ENCODE peak calls at places on chromosomes 2 and 18, in nine cellular contexts. Y, O, H, P, T, Z, E, W and D are unnamed samples. For H3K27me3, the result is how much of the 10 kb centered on the place peaks cover.

GRCh38 chr2:134142903-134143302 is 111.0 kb upstream of the MGAT5 start:
- DNase-seq in Y (no peak), O (no peak), H (no peak), P (no peak), T (no peak), Z (no peak), E (no peak), W (no peak), D (no peak)

GRCh38 chr2:42288811-42289210 is 72.2 kb downstream of the COX7A2L start:
- DNase-seq in Y (no peak), O (no peak), H (no peak), P (no peak), T (no peak), Z (no peak), E (no peak), W (no peak), D (no peak)

GRCh38 chr2:172722481-172722880 is 13.2 kb upstream of the RAPGEF4 start:
- DNase-seq in Y (no peak), O (no peak), H (no peak), P (no peak), T (no peak), Z (no peak), E (no peak), W (no peak), D (no peak)

GRCh38 chr2:62457555-62457954 is 48.4 kb downstream of the TMEM17 start:
- DNase-seq in Y (no peak), O (no peak), H (no peak), P (no peak), T (no peak), Z (no peak), E (no peak), W (no peak), D (no peak)

GRCh38 chr2:144364988-144365738 is 154.8 kb downstream of the ZEB2 start:
- DNase-seq in Y (no peak), O (no peak), H (no peak), P (no peak), T (no peak), Z (no peak), E (no peak), W (no peak), D (no peak)

GRCh38 chr2:69915050-69915945 is at the start of gene MXD1:
- DNase-seq in Y (no peak), O (no peak), H (no peak), P (no peak), T (no peak), Z (peak), E (no peak), W (peak), D (peak)

GRCh38 chr2:3040819-3041218 is 336.8 kb downstream of the EIPR1 start:
- DNase-seq in Y (no peak), O (no peak), H (no peak), P (no peak), T (no peak), Z (peak), E (no peak), W (no peak), D (no peak)

GRCh38 chr2:44776924-44777480 is 164.5 kb upstream of the SIX3 start:
- DNase-seq in Y (no peak), O (no peak), H (no peak), P (no peak), T (no peak), Z (no peak), E (no peak), W (no peak), D (no peak)

GRCh38 chr2:212815453-212815852 is 276.9 kb upstream of the ERBB4 start:
- DNase-seq in Y (no peak), O (no peak), H (no peak), P (no peak), T (no peak), Z (no peak), E (no peak), W (no peak), D (no peak)

GRCh38 chr18:49371786-49372185 is 88.7 kb downstream of the DYM start:
- DNase-seq in Y (no peak), O (no peak), H (no peak), P (no peak), T (no peak), Z (no peak), E (no peak), W (no peak), D (no peak)

DNA sequence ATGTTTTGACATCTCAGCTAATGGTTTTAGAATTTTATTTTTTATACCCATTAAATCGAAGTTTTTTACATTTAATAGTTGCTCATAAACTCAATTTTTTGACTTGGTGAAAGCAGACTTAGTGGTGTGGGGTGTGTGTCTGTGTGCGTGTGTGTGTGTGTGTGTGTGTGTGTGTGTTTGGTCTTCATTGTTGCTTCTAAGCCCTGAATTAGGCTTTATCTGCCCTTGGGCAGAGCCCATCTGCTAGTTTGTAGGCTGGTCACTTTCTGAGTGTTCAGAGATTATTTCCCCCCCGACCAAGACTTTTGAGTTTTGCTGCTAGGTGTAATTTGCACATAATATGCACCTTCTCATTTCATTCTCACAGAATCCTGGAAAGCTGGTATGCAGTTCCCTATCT is 14.3 kb downstream of the PAX3 start:
- DNase-seq in Y (no peak), O (no peak), H (no peak), P (no peak), T (no peak), Z (no peak), E (no peak), W (no peak), D (no peak)
- H3K27me3 ChIP-seq in Y (under half), O (half or more), H (under half), P (under half), T (half or more), Z (half or more), E (under half), W (half or more), D (under half)

GRCh38 chr2:104854507-104855173 is 725 bp downstream of the POU3F3 start:
- DNase-seq in Y (no peak), O (no peak), H (no peak), P (no peak), T (no peak), Z (no peak), E (no peak), W (no peak), D (peak)
- H3K27me3 ChIP-seq in Y (half or more), O (under half), H (under half), P (under half), T (half or more), Z (half or more), E (under half), W (half or more), D (half or more)

GRCh38 chr2:8678731-8679566 is 2.9 kb upstream of the ID2 start:
- DNase-seq in Y (peak), O (peak), H (peak), P (peak), T (peak), Z (peak), E (peak), W (peak), D (peak)

GRCh38 chr2:8676915-8677645 is 4.8 kb upstream of the ID2 start:
- DNase-seq in Y (no peak), O (no peak), H (no peak), P (no peak), T (no peak), Z (no peak), E (no peak), W (no peak), D (peak)

GRCh38 chr2:8679567-8679826 is 2.4 kb upstream of the ID2 start:
- DNase-seq in Y (no peak), O (no peak), H (no peak), P (no peak), T (no peak), Z (no peak), E (no peak), W (no peak), D (no peak)

GRCh38 chr2:8676191-8676914 is 5.5 kb upstream of the ID2 start:
- DNase-seq in Y (peak), O (no peak), H (peak), P (no peak), T (no peak), Z (peak), E (peak), W (peak), D (peak)

GRCh38 chr2:8677646-8678592 is 3.9 kb upstream of the ID2 start:
- DNase-seq in Y (peak), O (peak), H (peak), P (peak), T (no peak), Z (peak), E (no peak), W (peak), D (peak)
- H3K27me3 ChIP-seq in Y (under half), O (under half), H (under half), P (under half), T (under half), Z (under half), E (under half), W (half or more), D (under half)

GRCh38 chr18:80176334-80177080 is 67.4 kb downstream of the ADNP2 start:
- DNase-seq in Y (no peak), O (no peak), H (no peak), P (no peak), T (no peak), Z (no peak), E (no peak), W (no peak), D (no peak)
- H3K27me3 ChIP-seq in Y (under half), O (under half), H (under half), P (under half), T (under half), Z (under half), E (under half), W (under half), D (under half)

GRCh38 chr2:236178921-236179652 is 10.9 kb upstream of the GBX2 start:
- DNase-seq in Y (no peak), O (no peak), H (no peak), P (no peak), T (no peak), Z (no peak), E (no peak), W (no peak), D (peak)

GRCh38 chr2:236180831-236181453 is 12.8 kb upstream of the GBX2 start:
- DNase-seq in Y (no peak), O (peak), H (no peak), P (no peak), T (peak), Z (no peak), E (no peak), W (no peak), D (peak)

GRCh38 chr2:236177967-236178909 is 10.1 kb upstream of the GBX2 start:
- DNase-seq in Y (no peak), O (peak), H (no peak), P (no peak), T (peak), Z (peak), E (no peak), W (no peak), D (peak)

GRCh38 chr2:236179653-236180500 is 11.7 kb upstream of the GBX2 start:
- DNase-seq in Y (no peak), O (no peak), H (no peak), P (no peak), T (no peak), Z (no peak), E (no peak), W (no peak), D (peak)

DNA sequence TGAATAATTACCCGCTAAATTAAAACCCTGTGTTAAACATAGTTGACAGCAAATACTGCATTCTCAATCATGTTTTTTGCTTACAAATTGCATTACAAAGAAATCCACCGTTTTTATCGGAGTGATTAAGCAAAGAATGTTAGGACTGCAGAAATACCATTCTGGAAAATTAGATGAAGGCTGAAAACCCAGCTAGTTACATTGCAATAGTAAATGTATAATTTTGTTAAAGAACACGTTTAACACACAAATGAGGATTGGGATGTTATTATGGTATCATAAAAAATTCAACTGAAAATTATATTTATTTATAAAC is 12.3 kb upstream of the GBX2 start:
- DNase-seq in Y (no peak), O (no peak), H (no peak), P (no peak), T (no peak), Z (no peak), E (no peak), W (no peak), D (no peak)
- H3K27me3 ChIP-seq in Y (under half), O (under half), H (under half), P (under half), T (half or more), Z (half or more), E (under half), W (half or more), D (under half)

DNA sequence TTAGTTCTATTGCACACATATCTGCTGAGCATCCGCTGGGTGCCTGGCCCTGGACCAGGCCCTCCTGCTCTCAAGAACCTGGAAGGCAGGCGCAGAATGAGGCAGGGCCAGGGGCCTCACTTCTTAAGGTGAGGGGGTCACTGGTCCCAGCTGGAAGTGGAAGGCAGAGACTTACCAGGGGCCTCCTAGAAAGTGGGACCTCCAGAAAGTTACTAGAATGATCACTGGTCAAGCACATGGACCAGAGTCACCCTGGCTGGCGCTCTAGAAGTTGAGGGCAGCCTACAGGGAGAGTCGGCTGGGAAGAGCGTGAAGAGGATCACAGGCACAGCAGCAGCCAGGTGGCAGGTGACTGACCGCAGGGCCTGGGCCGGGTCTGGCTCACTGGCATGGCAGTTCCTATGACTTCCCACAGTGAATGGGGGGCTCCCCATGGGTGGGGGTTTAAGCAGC is 26.1 kb upstream of the MAL start:
- DNase-seq in Y (no peak), O (no peak), H (no peak), P (no peak), T (no peak), Z (no peak), E (no peak), W (peak), D (no peak)
- H3K27me3 ChIP-seq in Y (under half), O (under half), H (under half), P (under half), T (under half), Z (half or more), E (under half), W (under half), D (under half)

DNA sequence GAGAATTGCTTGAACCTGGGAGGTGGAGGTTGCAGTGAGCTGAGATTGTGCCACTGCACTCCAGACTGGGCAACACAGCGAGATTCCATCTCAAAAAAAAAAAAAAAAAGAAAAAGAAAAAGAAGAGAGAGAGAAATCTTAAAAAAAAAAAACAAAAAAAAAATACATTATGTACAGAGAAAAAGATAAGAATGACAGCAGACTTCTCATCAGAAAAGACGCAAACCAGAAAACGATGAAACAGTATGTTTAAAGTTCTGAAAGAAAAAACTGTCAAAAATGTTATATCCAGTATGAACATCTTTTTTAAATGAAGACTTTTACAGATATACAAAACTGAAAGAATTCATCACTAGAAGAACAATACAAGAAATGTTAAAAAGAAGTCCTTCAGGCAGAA is 60.4 kb downstream of the LNPK start:
- DNase-seq in Y (no peak), O (no peak), H (no peak), P (no peak), T (no peak), Z (no peak), E (no peak), W (no peak), D (no peak)
- H3K27me3 ChIP-seq in Y (under half), O (under half), H (under half), P (under half), T (under half), Z (under half), E (under half), W (under half), D (under half)